ENCODE peak calls at places on chromosomes 6 and 20, in four cellular contexts. J is CD8-positive, alpha-beta T cell; W is aorta; E is left ventricle myocardium inferior. Y is an unnamed sample. For H3K4me1, the result is how much of the 10 kb centered on the place peaks cover.

GRCh38 chr20:63563186-63563935 is 9.4 kb downstream of the FNDC11 start:
- DNase-seq in J (peak), E (no peak), W (no peak), Y (no peak)

GRCh38 chr6:31765910-31766794 is 3.7 kb downstream of the SAPCD1 start:
- DNase-seq in W (no peak), E (no peak), J (no peak), Y (no peak)

GRCh38 chr6:110039996-110040383 is 61.9 kb downstream of the GPR6 start:
- DNase-seq in W (no peak), E (no peak), J (peak), Y (peak)

GRCh38 chr20:31606928-31607639 is 2.0 kb downstream of the ID1 start:
- DNase-seq in W (no peak), E (no peak), J (no peak), Y (peak)

GRCh38 chr6:14339711-14340590 is 222.4 kb downstream of the CD83 start:
- DNase-seq in E (no peak), J (no peak), W (no peak), Y (no peak)

GRCh38 chr6:150241751-150242150 is 98.9 kb downstream of the PPP1R14C start:
- DNase-seq in E (no peak), J (no peak), W (no peak), Y (no peak)

GRCh38 chr6:154331750-154332149 is 24.9 kb downstream of the IPCEF1 start:
- DNase-seq in E (no peak), W (no peak), J (no peak), Y (no peak)

GRCh38 chr20:49791165-49791564 is 21.5 kb upstream of the SLC9A8 start:
- DNase-seq in W (no peak), E (no peak), J (no peak), Y (no peak)

GRCh38 chr6:79781916-79782315 is 150.8 kb downstream of the SH3BGRL2 start:
- DNase-seq in E (no peak), J (no peak), W (no peak), Y (no peak)

GRCh38 chr6:105014448-105014847 is 57.5 kb downstream of the LIN28B start:
- DNase-seq in W (no peak), J (no peak), E (no peak), Y (no peak)

GRCh38 chr6:45323656-45324224 is 4.4 kb upstream of the RUNX2 start:
- DNase-seq in E (no peak), J (no peak), W (no peak), Y (no peak)

GRCh38 chr20:38158701-38159325 is 6.3 kb downstream of the TGM2 start:
- DNase-seq in J (no peak), E (peak), W (peak), Y (no peak)

GRCh38 chr6:45327956-45328522 is at the start of gene RUNX2:
- DNase-seq in E (no peak), W (no peak), J (peak), Y (no peak)

GRCh38 chr6:12298995-12299394 is 8.8 kb downstream of the EDN1 start:
- DNase-seq in E (no peak), W (no peak), J (no peak), Y (no peak)

GRCh38 chr6:16947461-16948159 is 154.2 kb upstream of the STMND1 start:
- DNase-seq in E (no peak), J (no peak), W (no peak), Y (no peak)

GRCh38 chr6:150588862-150589499 is 10.7 kb upstream of the PLEKHG1 start:
- DNase-seq in W (no peak), J (no peak), E (no peak), Y (no peak)

GRCh38 chr20:33915726-33916331 is 77.9 kb upstream of the RALY start:
- DNase-seq in E (peak), J (peak), W (peak), Y (peak)

GRCh38 chr20:52637201-52637600 is 335.0 kb upstream of the TSHZ2 start:
- DNase-seq in E (no peak), W (no peak), J (no peak), Y (no peak)

GRCh38 chr20:49268600-49269365 is 9.1 kb downstream of the ZNFX1 start:
- DNase-seq in W (no peak), E (no peak), J (no peak), Y (no peak)

GRCh38 chr20:44730441-44730840 is 15.2 kb upstream of the KCNK15 start:
- DNase-seq in E (peak), J (no peak), W (peak), Y (no peak)

GRCh38 chr6:13131935-13132661 is 196.2 kb downstream of the TBC1D7 start:
- DNase-seq in J (no peak), E (no peak), W (no peak), Y (no peak)

GRCh38 chr20:63100926-63101699 is 94.3 kb upstream of the BHLHE23 start:
- DNase-seq in E (peak), W (peak), J (no peak), Y (peak)

GRCh38 chr6:88920777-88921728 is 42.4 kb downstream of the RNGTT start:
- DNase-seq in E (no peak), J (no peak), W (no peak), Y (no peak)

GRCh38 chr6:129138739-129139405 is 255.9 kb downstream of the LAMA2 start:
- DNase-seq in E (no peak), W (no peak), J (no peak), Y (no peak)

GRCh38 chr6:159715605-159716004 is 11.7 kb upstream of the WTAP start:
- DNase-seq in W (no peak), E (no peak), J (no peak), Y (no peak)

GRCh38 chr6:13523826-13524622 is 36.6 kb upstream of the GFOD1 start:
- DNase-seq in E (no peak), J (no peak), W (no peak), Y (no peak)

GRCh38 chr20:15967334-15967733 is 605.9 kb downstream of the KIF16B start:
- DNase-seq in W (no peak), J (no peak), E (no peak), Y (no peak)

GRCh38 chr6:129617986-129618385 is 92.0 kb downstream of the ARHGAP18 start:
- DNase-seq in J (no peak), W (no peak), E (no peak), Y (no peak)

GRCh38 chr6:28634758-28635546 is 109.3 kb downstream of the GPX5 start:
- DNase-seq in E (no peak), W (no peak), J (no peak), Y (no peak)

GRCh38 chr6:112205521-112206458 is 48.6 kb downstream of the LAMA4 start:
- DNase-seq in W (no peak), J (no peak), E (no peak), Y (no peak)

GRCh38 chr6:78436335-78436734 is 431.0 kb upstream of the IRAK1BP1 start:
- DNase-seq in J (no peak), E (no peak), W (no peak), Y (no peak)

GRCh38 chr20:47019106-47019824 is 124.6 kb downstream of the EYA2 start:
- DNase-seq in W (no peak), J (no peak), E (no peak), Y (no peak)

GRCh38 chr6:113927001-113927400 is 43.9 kb downstream of the HDAC2 start:
- DNase-seq in J (no peak), W (no peak), E (no peak), Y (no peak)

GRCh38 chr6:144615870-144616269 is 330.7 kb downstream of the UTRN start:
- DNase-seq in W (no peak), E (no peak), J (no peak), Y (no peak)

GRCh38 chr6:56222509-56222908 is 24.9 kb downstream of the COL21A1 start:
- DNase-seq in E (no peak), J (no peak), W (no peak), Y (no peak)

GRCh38 chr6:72861059-72861458 is 239.2 kb downstream of the KCNQ5 start:
- DNase-seq in J (no peak), E (no peak), W (no peak), Y (no peak)

GRCh38 chr6:16316741-16317251 is 78.4 kb downstream of the GMPR start:
- DNase-seq in E (no peak), W (no peak), J (peak), Y (no peak)

GRCh38 chr6:107083047-107083768 is 32.1 kb downstream of the BEND3 start:
- DNase-seq in W (no peak), E (no peak), J (no peak), Y (no peak)

GRCh38 chr6:13851803-13852202 is 37.4 kb upstream of the MCUR1 start:
- DNase-seq in J (no peak), W (no peak), E (no peak), Y (no peak)

GRCh38 chr6:393391-394221 is 2.1 kb downstream of the IRF4 start:
- DNase-seq in E (no peak), J (no peak), W (no peak), Y (no peak)
- H3K4me1 ChIP-seq in E (under half), J (under half), W (under half), Y (under half)

DNA sequence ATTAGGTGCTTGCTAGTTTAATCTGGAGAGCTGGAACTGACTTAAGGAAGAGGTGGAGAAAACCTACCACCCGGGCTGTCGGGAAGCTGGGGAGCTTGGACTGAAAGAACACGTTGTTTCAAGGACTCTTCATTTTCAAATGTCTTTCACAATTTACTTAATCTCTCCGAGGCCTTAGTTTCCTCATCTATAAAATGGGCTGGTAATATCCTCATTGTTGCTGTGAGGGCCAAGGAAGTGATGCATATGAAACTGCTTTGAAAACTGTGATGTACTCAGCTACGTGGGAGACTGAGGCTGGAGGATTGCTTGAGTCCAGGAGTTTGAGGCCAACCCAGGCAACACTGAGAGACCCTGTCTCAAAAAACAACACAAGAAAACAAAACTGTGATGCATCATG is 36.7 kb upstream of the NKX2-2 start:
- DNase-seq in J (no peak), W (no peak), E (no peak), Y (no peak)
- H3K4me1 ChIP-seq in J (under half), W (under half), E (under half), Y (under half)

GRCh38 chr6:131755597-131755996 is 44.8 kb upstream of the CTAGE9 start:
- DNase-seq in W (no peak), E (no peak), J (no peak), Y (no peak)

GRCh38 chr6:131761762-131762067 is 46.1 kb upstream of the ENPP1 start:
- DNase-seq in J (no peak), W (no peak), E (no peak), Y (no peak)

GRCh38 chr6:131756039-131756438 is 45.2 kb upstream of the CTAGE9 start:
- DNase-seq in W (no peak), J (no peak), E (no peak), Y (no peak)

GRCh38 chr6:131761061-131761761 is 46.6 kb upstream of the ENPP1 start:
- DNase-seq in J (no peak), E (no peak), W (no peak), Y (no peak)

GRCh38 chr6:131758920-131759319 is 48.1 kb upstream of the CTAGE9 start:
- DNase-seq in W (no peak), E (no peak), J (no peak), Y (no peak)
- H3K4me1 ChIP-seq in W (under half), E (under half), J (under half), Y (under half)

GRCh38 chr6:138640028-138640427 is 133.5 kb upstream of the CCDC28A start:
- DNase-seq in W (no peak), E (no peak), J (no peak), Y (no peak)
- H3K4me1 ChIP-seq in W (under half), E (under half), J (under half), Y (under half)

GRCh38 chr6:404685-405423 is 13.3 kb downstream of the IRF4 start:
- DNase-seq in E (no peak), W (no peak), J (no peak), Y (no peak)

GRCh38 chr6:410555-411395 is 19.2 kb downstream of the IRF4 start:
- DNase-seq in W (no peak), E (no peak), J (no peak), Y (peak)

GRCh38 chr6:409370-409972 is 17.9 kb downstream of the IRF4 start:
- DNase-seq in W (no peak), E (no peak), J (no peak), Y (no peak)

GRCh38 chr6:408599-409102 is 17.1 kb downstream of the IRF4 start:
- DNase-seq in W (no peak), J (no peak), E (no peak), Y (peak)

DNA sequence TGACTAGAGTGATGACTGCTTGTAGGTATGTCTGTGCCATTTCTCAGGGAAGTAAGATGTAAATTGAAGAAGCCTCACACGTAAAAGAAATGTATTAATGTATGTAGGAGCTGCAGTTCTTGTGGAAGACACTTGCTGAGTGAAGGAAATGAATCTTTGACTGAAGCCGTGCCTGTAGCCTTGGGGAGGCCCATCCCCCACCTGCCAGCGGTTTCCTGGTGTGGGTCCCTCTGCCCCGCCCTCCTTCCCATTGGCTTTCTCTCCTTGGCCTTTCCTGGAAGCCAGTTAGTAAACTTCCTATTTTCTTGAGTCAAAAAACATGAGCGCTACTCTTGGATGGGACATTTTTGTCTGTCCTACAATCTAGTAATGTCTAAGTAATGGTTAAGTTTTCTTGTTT is 16.6 kb downstream of the IRF4 start:
- DNase-seq in W (no peak), J (no peak), E (no peak), Y (no peak)
- H3K4me1 ChIP-seq in W (under half), J (under half), E (under half), Y (under half)

DNA sequence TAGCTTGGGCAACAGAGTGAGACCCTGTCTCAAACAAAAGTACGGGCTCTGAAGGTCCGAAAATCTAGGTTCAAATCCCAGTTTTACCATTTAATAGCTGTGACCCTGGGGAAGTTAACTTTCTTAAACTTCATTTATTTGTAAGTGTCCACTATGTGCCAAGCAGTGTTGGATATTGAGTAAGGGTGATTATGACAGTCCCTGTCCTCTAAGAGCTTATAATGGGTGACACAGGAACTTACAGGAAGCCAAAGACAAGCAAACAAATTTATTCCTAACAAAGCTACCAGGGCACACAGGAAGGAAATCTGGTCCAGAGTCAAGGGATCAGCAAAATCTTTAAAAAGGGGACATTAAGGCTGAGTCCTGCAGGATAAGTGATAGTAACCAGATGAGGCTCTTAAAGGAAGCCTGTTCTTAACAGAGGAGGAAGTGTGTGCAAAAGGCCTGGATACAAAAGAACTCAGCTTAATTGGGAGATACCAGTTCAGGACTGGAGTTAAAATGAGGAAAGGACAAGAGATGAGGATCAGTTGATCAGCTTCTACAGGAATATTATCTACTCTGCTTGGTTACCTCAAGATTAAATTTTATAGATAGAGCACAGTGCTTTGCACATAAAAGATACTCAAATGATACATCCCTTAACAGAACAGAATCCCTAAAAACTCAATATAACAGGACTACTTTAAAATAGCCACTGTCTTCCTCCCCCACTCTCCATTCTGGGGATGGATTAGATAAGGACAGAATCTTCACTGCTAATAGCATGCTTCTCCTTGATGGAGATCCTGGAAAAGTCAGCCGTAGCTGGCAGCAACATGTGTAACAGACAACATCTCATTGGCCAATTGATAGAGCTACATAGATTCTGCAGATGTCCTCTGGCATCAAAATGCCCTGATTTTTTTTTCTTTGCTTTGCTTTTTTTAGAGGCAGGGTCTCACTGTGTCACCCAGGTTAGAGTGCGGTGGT is 6.1 kb downstream of the SNX3 start:
- DNase-seq in E (no peak), W (no peak), J (no peak), Y (no peak)
- H3K4me1 ChIP-seq in E (half or more), W (under half), J (under half), Y (under half)